ENCODE peak calls at places on chromosomes 1 and 21, in eight cellular contexts. I is prostate gland, P is fibroblast of lung, W is IMR-90, Q is pancreas, R is cardiac fibroblast, N is dorsolateral prefrontal cortex, K is GM23338. Y is an unnamed sample.

GRCh38 chr1:46173361-46173856 is 1.5 kb upstream of the TSPAN1 start:
- DNase-seq in I (no peak), P (peak; percentile 42), W (peak; percentile 61), Q (no peak), R (peak; percentile 51), N (peak; percentile 59), K (peak; percentile 56), Y (no peak)

GRCh38 chr1:119731060-119731459 is 19.3 kb downstream of the PHGDH start:
- DNase-seq in I (no peak), P (no peak), W (no peak), Q (no peak), R (no peak), N (no peak), K (no peak), Y (no peak)

GRCh38 chr1:108041360-108042143 is 76.6 kb upstream of the VAV3 start:
- DNase-seq in I (peak; percentile 76), P (peak; percentile 4), W (no peak), Q (no peak), R (no peak), N (no peak), K (no peak), Y (peak; percentile 45)

GRCh38 chr21:33880626-33881025 is 35.0 kb downstream of the ATP5PO start:
- DNase-seq in I (no peak), P (no peak), W (no peak), Q (no peak), R (no peak), N (no peak), K (no peak), Y (no peak)

GRCh38 chr1:16236091-16236494 is 890 bp downstream of the CPLANE2 start:
- DNase-seq in I (peak; percentile 58), P (no peak), W (peak; percentile 18), Q (no peak), R (peak; percentile 22), N (no peak), K (peak; percentile 66), Y (no peak)

GRCh38 chr1:10967105-10967504 is 45.3 kb upstream of the TARDBP start:
- DNase-seq in I (no peak), P (no peak), W (no peak), Q (no peak), R (no peak), N (no peak), K (no peak), Y (no peak)

GRCh38 chr1:1984560-1985070 is 19.0 kb downstream of the CFAP74 start:
- DNase-seq in I (no peak), P (no peak), W (no peak), Q (no peak), R (no peak), N (no peak), K (no peak), Y (no peak)

GRCh38 chr21:35511298-35512162 is 462.4 kb upstream of the RUNX1 start:
- DNase-seq in I (no peak), P (peak; percentile 64), W (peak; percentile 25), Q (no peak), R (peak; percentile 88), N (no peak), K (no peak), Y (peak; percentile 52)

GRCh38 chr1:39490596-39491145 is 765 bp upstream of the BMP8A start:
- DNase-seq in I (no peak), P (no peak), W (no peak), Q (peak; percentile 32), R (no peak), N (peak; percentile 66), K (peak; percentile 62), Y (no peak)

GRCh38 chr1:11799099-11799498 is 6.7 kb downstream of the MTHFR start:
- DNase-seq in I (no peak), P (no peak), W (no peak), Q (no peak), R (no peak), N (no peak), K (no peak), Y (no peak)

GRCh38 chr1:174746024-174746808 is 253.5 kb upstream of the CACYBP start:
- DNase-seq in I (no peak), P (no peak), W (no peak), Q (no peak), R (no peak), N (no peak), K (no peak), Y (no peak)

GRCh38 chr1:65528104-65528503 is 107.6 kb downstream of the LEPR start:
- DNase-seq in I (no peak), P (no peak), W (no peak), Q (no peak), R (no peak), N (no peak), K (no peak), Y (no peak)

GRCh38 chr1:65525297-65526048 is 105.0 kb downstream of the LEPR start:
- DNase-seq in I (no peak), P (no peak), W (no peak), Q (no peak), R (no peak), N (no peak), K (peak; percentile 45), Y (no peak)

GRCh38 chr1:65526049-65526556 is 105.6 kb downstream of the LEPR start:
- DNase-seq in I (no peak), P (no peak), W (no peak), Q (no peak), R (no peak), N (no peak), K (peak; percentile 26), Y (no peak)

GRCh38 chr1:65527672-65528071 is 107.2 kb downstream of the LEPR start:
- DNase-seq in I (no peak), P (no peak), W (no peak), Q (no peak), R (peak; percentile 15), N (no peak), K (no peak), Y (peak; percentile 44)

DNA sequence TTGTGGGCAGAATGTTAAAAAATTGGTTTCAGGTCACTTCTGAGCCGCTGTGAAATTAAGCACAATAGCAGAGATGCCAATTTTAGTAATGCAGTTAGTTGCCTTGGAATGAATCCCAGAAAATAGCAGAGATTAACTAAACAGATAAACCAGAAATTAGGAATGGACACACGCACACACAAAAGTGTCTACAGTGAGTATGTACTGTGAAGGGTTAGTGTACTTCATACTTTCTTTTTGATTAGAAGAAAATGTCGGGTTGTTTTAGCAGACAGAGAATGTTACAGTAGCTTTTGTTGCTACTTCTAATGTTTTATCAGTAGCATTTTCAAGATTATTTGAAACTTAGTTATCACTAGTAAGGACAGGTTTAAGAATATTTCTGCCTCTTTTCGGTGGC is 106.7 kb downstream of the LEPR start:
- DNase-seq in I (no peak), P (peak; percentile 80), W (peak; percentile 41), Q (no peak), R (peak; percentile 51), N (no peak), K (no peak), Y (peak; percentile 76)
- H3K4me3 ChIP-seq in I (peak overlapping the region; percentile 10), P (no peak overlapping the region), W (no peak overlapping the region), Q (no peak overlapping the region), R (peak overlapping the region; percentile 8), N (peak overlapping the region; percentile 16), K (no peak overlapping the region), Y (peak overlapping the region; percentile 18)

GRCh38 chr1:229710746-229711145 is 84.7 kb downstream of the URB2 start:
- DNase-seq in I (no peak), P (peak; percentile 56), W (no peak), Q (no peak), R (peak; percentile 47), N (no peak), K (no peak), Y (peak; percentile 60)
- TF ChIP-seq CTCF in I (no peak), P (no peak), W (no peak), Q (no peak), R (peak; percentile 16), N (no peak), K (no peak), Y (peak; percentile 23)

DNA sequence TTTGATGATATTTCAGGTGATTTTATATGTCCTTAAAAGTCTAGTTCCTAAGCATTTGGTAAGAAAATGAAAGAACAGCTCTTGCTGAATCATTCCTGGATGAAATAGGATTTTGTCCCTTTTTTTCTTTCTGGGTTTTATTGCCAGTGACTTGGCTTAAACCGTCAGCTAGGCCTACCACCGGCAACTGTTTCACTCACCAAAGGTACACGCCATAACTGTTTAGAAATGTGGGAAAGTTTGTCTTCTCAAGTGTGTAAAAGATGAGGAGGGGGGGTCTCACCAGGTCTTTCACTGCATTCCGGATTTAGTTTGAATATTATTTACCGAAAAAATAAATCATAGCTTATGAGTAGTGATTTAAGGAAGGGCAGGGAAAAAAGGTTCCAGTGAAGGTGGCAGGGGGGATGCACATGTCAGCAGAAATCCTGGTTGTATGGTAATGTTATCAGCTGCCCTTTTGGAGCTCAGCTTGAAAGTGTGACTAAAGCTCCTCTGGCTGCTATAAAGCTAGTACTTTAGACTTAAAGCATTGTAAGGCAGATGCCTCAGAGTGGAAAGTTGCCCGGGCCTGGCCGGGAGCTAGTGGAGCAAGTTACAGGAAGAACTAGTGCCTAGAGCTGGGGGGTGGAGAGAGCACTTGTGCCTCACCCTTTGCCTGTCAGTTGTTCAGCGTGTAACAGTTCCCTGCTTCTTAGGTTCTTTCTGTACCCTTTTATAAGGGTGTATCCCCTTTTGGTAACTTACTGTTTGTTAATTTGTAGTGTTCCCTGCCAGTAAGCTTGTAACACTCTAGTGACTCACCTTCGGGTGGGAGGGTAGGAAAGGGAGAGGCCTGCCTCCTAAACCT is 3.1 kb downstream of the ATP1A1 start:
- DNase-seq in I (peak; percentile 96), P (peak; percentile 84), W (peak; percentile 68), Q (peak; percentile 71), R (peak; percentile 93), N (peak; percentile 65), K (peak; percentile 68), Y (peak; percentile 92)
- H3K4me3 ChIP-seq in I (peak overlapping the region; percentile 99), P (no peak overlapping the region), W (no peak overlapping the region), Q (peak overlapping the region; percentile 96), R (peak overlapping the region; percentile 13), N (peak overlapping the region; percentile 94), K (peak overlapping the region; percentile 92), Y (peak overlapping the region; percentile 85)

GRCh38 chr1:9198538-9199361 is 35.8 kb upstream of the H6PD start:
- DNase-seq in I (no peak), P (peak; percentile 59), W (peak; percentile 51), Q (no peak), R (peak; percentile 44), N (peak; percentile 59), K (peak; percentile 87), Y (no peak)
- TF ChIP-seq CTCF in I (peak; percentile 22), P (no peak), W (peak; percentile 24), Q (no peak), R (no peak), N (no peak), K (peak; percentile 48), Y (peak; percentile 12)

GRCh38 chr1:223707270-223708000 is 4.9 kb upstream of the CAPN2 start:
- DNase-seq in I (peak; percentile 61), P (peak; percentile 100), W (peak; percentile 100), Q (peak; percentile 70), R (peak; percentile 99), N (no peak), K (peak; percentile 35), Y (peak; percentile 98)

GRCh38 chr1:223703668-223704013 is 8.7 kb upstream of the CAPN2 start:
- DNase-seq in I (no peak), P (no peak), W (no peak), Q (no peak), R (no peak), N (no peak), K (no peak), Y (no peak)

GRCh38 chr1:223706077-223706988 is 6.0 kb upstream of the CAPN2 start:
- DNase-seq in I (no peak), P (peak; percentile 89), W (peak; percentile 96), Q (no peak), R (peak; percentile 90), N (no peak), K (no peak), Y (peak; percentile 92)

GRCh38 chr1:223702735-223703667 is 9.3 kb upstream of the CAPN2 start:
- DNase-seq in I (no peak), P (peak; percentile 76), W (peak; percentile 80), Q (no peak), R (peak; percentile 78), N (no peak), K (no peak), Y (no peak)

GRCh38 chr1:223704921-223705878 is 7.1 kb upstream of the CAPN2 start:
- DNase-seq in I (no peak), P (peak; percentile 77), W (peak; percentile 40), Q (no peak), R (peak; percentile 53), N (no peak), K (no peak), Y (peak; percentile 81)
- H3K4me3 ChIP-seq in I (no peak overlapping the region), P (no peak overlapping the region), W (no peak overlapping the region), Q (no peak overlapping the region), R (no peak overlapping the region), N (no peak overlapping the region), K (no peak overlapping the region), Y (no peak overlapping the region)

Y was measured in fibroblast of the aortic adventitia.